ENCODE peak calls at places on chromosomes 16 and 17, in four cellular contexts. One of them, this sample, is unnamed.

GRCh38 chr16:80784951-80785350 is 19.4 kb downstream of the CDYL2 start:
- DNase-seq in H1: no peak
- DNase-seq in HCT116: no peak
- DNase-seq in K562: no peak
- DNase-seq in this sample: no peak

GRCh38 chr16:31488630-31489564 is 6.0 kb downstream of the SLC5A2 start:
- DNase-seq in HCT116: no peak
- DNase-seq in K562: no peak
- DNase-seq in H1: no peak
- DNase-seq in this sample: no peak

GRCh38 chr17:50260501-50260911 is 13.8 kb upstream of the TMEM92 start:
- DNase-seq in HCT116: no peak
- DNase-seq in H1: no peak
- DNase-seq in K562: peak; percentile 2
- DNase-seq in this sample: no peak

GRCh38 chr17:10135539-10136257 is 62.7 kb downstream of the GAS7 start:
- DNase-seq in K562: no peak
- DNase-seq in HCT116: no peak
- DNase-seq in H1: no peak
- DNase-seq in this sample: no peak

GRCh38 chr16:81237282-81237681 is 1.2 kb upstream of the BCO1 start:
- DNase-seq in HCT116: no peak
- DNase-seq in H1: no peak
- DNase-seq in K562: no peak
- DNase-seq in this sample: no peak

GRCh38 chr17:75102385-75102821 is 7.4 kb upstream of the ARMC7 start:
- DNase-seq in K562: no peak
- DNase-seq in HCT116: no peak
- DNase-seq in H1: no peak
- DNase-seq in this sample: peak; percentile 63

GRCh38 chr17:17570207-17570797 is 21.2 kb downstream of the PEMT start:
- DNase-seq in HCT116: no peak
- DNase-seq in K562: peak; percentile 17
- DNase-seq in H1: peak; percentile 58
- DNase-seq in this sample: no peak

GRCh38 chr17:40646791-40647548 is 648 bp downstream of the SMARCE1 start:
- DNase-seq in HCT116: peak; percentile 28
- DNase-seq in K562: peak; percentile 71
- DNase-seq in H1: no peak
- DNase-seq in this sample: no peak

GRCh38 chr17:27776882-27777624 is 23.3 kb downstream of the NOS2 start:
- DNase-seq in H1: no peak
- DNase-seq in K562: no peak
- DNase-seq in HCT116: no peak
- DNase-seq in this sample: no peak

GRCh38 chr17:74737299-74738050 is 419 bp downstream of the RAB37 start:
- DNase-seq in HCT116: peak; percentile 59
- DNase-seq in H1: peak; percentile 85
- DNase-seq in K562: peak; percentile 32
- DNase-seq in this sample: no peak

GRCh38 chr17:282000-282911 is 70.4 kb downstream of the RPH3AL start:
- DNase-seq in HCT116: no peak
- DNase-seq in K562: no peak
- DNase-seq in H1: no peak
- DNase-seq in this sample: no peak

GRCh38 chr16:63135069-63135468 is 1098.8 kb upstream of the CDH8 start:
- DNase-seq in K562: no peak
- DNase-seq in H1: no peak
- DNase-seq in HCT116: no peak
- DNase-seq in this sample: no peak

GRCh38 chr17:49691677-49692191 is 13.8 kb upstream of the SPOP start:
- DNase-seq in HCT116: no peak
- DNase-seq in H1: no peak
- DNase-seq in K562: no peak
- DNase-seq in this sample: no peak

GRCh38 chr16:9003322-9003721 is 39.6 kb upstream of the USP7 start:
- DNase-seq in H1: no peak
- DNase-seq in HCT116: no peak
- DNase-seq in K562: no peak
- DNase-seq in this sample: no peak

GRCh38 chr16:82061861-82062525 is 26.9 kb downstream of the HSD17B2 start:
- DNase-seq in H1: no peak
- DNase-seq in HCT116: peak; percentile 64
- DNase-seq in K562: peak; percentile 54
- DNase-seq in this sample: no peak

GRCh38 chr17:11814655-11815262 is 182.5 kb downstream of the ZNF18 start:
- DNase-seq in HCT116: no peak
- DNase-seq in K562: no peak
- DNase-seq in H1: no peak
- DNase-seq in this sample: no peak

GRCh38 chr17:80781851-80782277 is 209.8 kb upstream of the CHMP6 start:
- DNase-seq in H1: no peak
- DNase-seq in K562: no peak
- DNase-seq in HCT116: no peak
- DNase-seq in this sample: no peak

DNA sequence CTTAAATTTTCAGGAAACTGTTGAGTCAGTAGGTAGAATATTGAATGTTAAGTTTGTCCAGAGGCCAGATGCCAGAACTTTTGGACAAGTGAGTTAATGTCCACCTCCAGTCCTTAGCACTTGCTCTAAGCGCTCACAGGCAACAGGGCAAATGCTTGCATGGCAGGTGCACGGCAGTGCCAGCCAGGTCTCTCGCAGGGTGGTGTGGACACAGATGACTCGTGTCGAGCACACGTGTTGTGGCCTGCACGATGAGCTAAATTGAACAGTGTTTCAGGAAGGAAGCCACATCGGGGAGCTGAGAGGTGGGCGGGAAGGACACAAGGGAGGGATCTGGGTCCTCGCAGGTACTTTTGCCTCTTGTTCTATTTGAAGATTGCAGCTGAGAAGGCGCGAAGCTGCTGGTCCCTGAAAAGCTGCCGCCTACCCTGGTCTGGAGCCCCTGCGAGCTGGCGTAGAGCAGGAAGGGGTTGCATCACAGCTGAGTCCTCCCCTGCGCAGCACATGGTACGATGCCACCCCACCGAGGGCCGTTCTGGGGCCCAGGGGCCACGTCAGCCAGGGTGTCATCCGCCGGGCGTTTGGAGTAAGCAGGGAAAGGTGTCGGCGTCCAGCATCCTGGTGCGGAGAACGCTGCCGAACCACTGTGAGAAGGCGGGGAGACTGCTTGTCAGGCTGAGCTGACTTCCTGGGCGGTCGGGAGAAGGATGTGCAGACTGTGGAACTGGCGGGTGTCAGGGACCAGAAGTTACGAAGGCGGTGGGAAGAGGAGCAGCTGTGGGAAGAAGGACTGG is 6.3 kb downstream of the RAB40C start:
- DNase-seq in HCT116: no peak
- DNase-seq in H1: no peak
- DNase-seq in K562: no peak
- DNase-seq in this sample: no peak
- TF ChIP-seq CEBPB in HCT116: no peak
- TF ChIP-seq CEBPB in H1: no peak
- TF ChIP-seq CEBPB in K562: no peak
- TF ChIP-seq CEBPB in this sample: no peak

GRCh38 chr17:82121660-82122629 is 23.9 kb upstream of the FASN start:
- DNase-seq in K562: no peak
- DNase-seq in HCT116: no peak
- DNase-seq in H1: no peak
- DNase-seq in this sample: no peak
- TF ChIP-seq EGR1 in K562: peak; percentile 61
- TF ChIP-seq EGR1 in HCT116: no peak
- TF ChIP-seq EGR1 in H1: no peak
- TF ChIP-seq EGR1 in this sample: no peak

GRCh38 chr17:16464641-16465312 is 27.2 kb downstream of the LRRC75A start:
- DNase-seq in HCT116: no peak
- DNase-seq in K562: no peak
- DNase-seq in H1: no peak
- DNase-seq in this sample: no peak
- TF ChIP-seq CEBPB in HCT116: no peak
- TF ChIP-seq CEBPB in K562: no peak
- TF ChIP-seq CEBPB in H1: no peak
- TF ChIP-seq CEBPB in this sample: no peak

DNA sequence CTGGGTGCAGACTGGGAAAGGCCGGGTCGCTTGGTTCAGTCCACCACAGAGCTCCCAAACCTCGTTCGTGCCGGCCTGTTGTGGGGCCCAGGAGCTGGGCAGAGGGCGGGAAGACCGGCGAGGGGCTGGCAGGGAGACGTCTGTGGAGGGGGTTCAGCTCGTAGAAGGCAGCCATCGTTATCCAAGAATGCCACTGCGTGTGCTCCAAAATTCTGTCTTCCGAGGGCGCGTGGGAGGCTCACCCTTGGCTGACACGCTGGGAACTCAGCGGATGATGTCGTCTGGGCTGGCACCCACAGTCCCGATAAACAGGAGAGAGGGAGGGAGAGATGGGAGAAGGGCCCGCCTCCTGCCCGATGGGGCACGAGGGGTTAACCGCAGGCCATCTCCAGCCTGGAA is 103.1 kb downstream of the FOXL1 start:
- DNase-seq in H1: no peak
- DNase-seq in HCT116: no peak
- DNase-seq in K562: no peak
- DNase-seq in this sample: no peak
- TF ChIP-seq EGR1 in H1: no peak
- TF ChIP-seq EGR1 in HCT116: no peak
- TF ChIP-seq EGR1 in K562: no peak
- TF ChIP-seq EGR1 in this sample: no peak